ENCODE peak calls at places on chromosomes 6 and 20, in eight cellular contexts. N, Q, I, E, U, S, Z and Y are unnamed samples. For H3K36me3, the result is how much of the 10 kb centered on the place peaks cover.

GRCh38 chr6:35370124-35370741 is 27.9 kb downstream of the PPARD start:
- DNase-seq in N (peak), Q (peak), I (no peak), E (peak), U (peak), S (peak), Z (no peak), Y (peak)

GRCh38 chr20:10427060-10427692 is 6.8 kb downstream of the MKKS start:
- DNase-seq in N (peak), Q (no peak), I (peak), E (peak), U (peak), S (peak), Z (peak), Y (no peak)

GRCh38 chr20:6048391-6048790 is 5.5 kb downstream of the LRRN4 start:
- DNase-seq in N (no peak), Q (no peak), I (no peak), E (no peak), U (no peak), S (no peak), Z (no peak), Y (no peak)

GRCh38 chr6:21597706-21598273 is 4.2 kb downstream of the SOX4 start:
- DNase-seq in N (no peak), Q (no peak), I (no peak), E (no peak), U (no peak), S (no peak), Z (no peak), Y (no peak)

GRCh38 chr6:152123076-152123475 is 315.6 kb downstream of the ESR1 start:
- DNase-seq in N (no peak), Q (no peak), I (no peak), E (no peak), U (no peak), S (no peak), Z (no peak), Y (no peak)

GRCh38 chr6:18515767-18516166 is 128.6 kb downstream of the RNF144B start:
- DNase-seq in N (peak), Q (no peak), I (no peak), E (no peak), U (no peak), S (no peak), Z (no peak), Y (no peak)

GRCh38 chr20:57043091-57043490 is 223.3 kb downstream of the BMP7 start:
- DNase-seq in N (no peak), Q (no peak), I (no peak), E (no peak), U (no peak), S (no peak), Z (no peak), Y (no peak)

GRCh38 chr20:38278150-38278549 is 17.6 kb upstream of the KIAA1755 start:
- DNase-seq in N (no peak), Q (no peak), I (no peak), E (no peak), U (no peak), S (no peak), Z (peak), Y (no peak)

GRCh38 chr6:11179088-11179977 is 53.1 kb downstream of the NEDD9 start:
- DNase-seq in N (no peak), Q (no peak), I (no peak), E (no peak), U (no peak), S (no peak), Z (peak), Y (no peak)

GRCh38 chr6:99151634-99152344 is 197.7 kb downstream of the FAXC start:
- DNase-seq in N (peak), Q (no peak), I (no peak), E (no peak), U (peak), S (no peak), Z (peak), Y (no peak)

GRCh38 chr20:50399917-50400704 is 110.1 kb upstream of the PTPN1 start:
- DNase-seq in N (no peak), Q (peak), I (no peak), E (no peak), U (no peak), S (no peak), Z (peak), Y (no peak)

GRCh38 chr6:145836170-145836569 is 21.6 kb upstream of the FBXO30 start:
- DNase-seq in N (peak), Q (no peak), I (no peak), E (no peak), U (no peak), S (no peak), Z (no peak), Y (no peak)

GRCh38 chr20:43563429-43563828 is 4.6 kb downstream of the SGK2 start:
- DNase-seq in N (peak), Q (no peak), I (no peak), E (no peak), U (no peak), S (no peak), Z (no peak), Y (no peak)

GRCh38 chr6:33620158-33620583 is 951 bp upstream of the ITPR3 start:
- DNase-seq in N (peak), Q (peak), I (no peak), E (peak), U (peak), S (peak), Z (peak), Y (no peak)

GRCh38 chr6:142332393-142333080 is 30.7 kb downstream of the ADGRG6 start:
- DNase-seq in N (no peak), Q (no peak), I (no peak), E (no peak), U (no peak), S (no peak), Z (no peak), Y (no peak)

GRCh38 chr6:89921691-89922090 is 27.4 kb downstream of the GJA10 start:
- DNase-seq in N (no peak), Q (no peak), I (no peak), E (no peak), U (no peak), S (no peak), Z (no peak), Y (no peak)

GRCh38 chr6:148513145-148514071 is 170.8 kb downstream of the SASH1 start:
- DNase-seq in N (no peak), Q (no peak), I (no peak), E (no peak), U (no peak), S (no peak), Z (no peak), Y (no peak)

GRCh38 chr6:26017567-26017966 is 55.0 kb downstream of the TRIM38 start:
- DNase-seq in N (peak), Q (peak), I (peak), E (peak), U (no peak), S (peak), Z (no peak), Y (peak)

GRCh38 chr20:6704132-6704861 is 63.2 kb upstream of the BMP2 start:
- DNase-seq in N (no peak), Q (no peak), I (no peak), E (no peak), U (no peak), S (no peak), Z (no peak), Y (no peak)

GRCh38 chr6:107805504-107805903 is 18.6 kb downstream of the SCML4 start:
- DNase-seq in N (no peak), Q (no peak), I (no peak), E (no peak), U (no peak), S (no peak), Z (no peak), Y (no peak)

GRCh38 chr6:80446454-80447045 is 340.1 kb downstream of the BCKDHB start:
- DNase-seq in N (no peak), Q (no peak), I (no peak), E (no peak), U (no peak), S (no peak), Z (no peak), Y (no peak)

GRCh38 chr6:44260011-44260410 is 2.7 kb upstream of the SLC35B2 start:
- DNase-seq in N (no peak), Q (no peak), I (no peak), E (no peak), U (no peak), S (no peak), Z (no peak), Y (no peak)

GRCh38 chr20:59165389-59165785 is 1.8 kb downstream of the ZNF831 start:
- DNase-seq in N (no peak), Q (no peak), I (no peak), E (no peak), U (no peak), S (no peak), Z (no peak), Y (no peak)

GRCh38 chr6:125107896-125108295 is 45.7 kb upstream of the TPD52L1 start:
- DNase-seq in N (no peak), Q (no peak), I (no peak), E (no peak), U (no peak), S (no peak), Z (no peak), Y (no peak)

GRCh38 chr6:106476326-106477105 is 116.0 kb downstream of the CRYBG1 start:
- DNase-seq in N (no peak), Q (no peak), I (no peak), E (no peak), U (no peak), S (no peak), Z (no peak), Y (no peak)

GRCh38 chr6:152122434-152122833 is 315.0 kb downstream of the ESR1 start:
- DNase-seq in N (no peak), Q (no peak), I (no peak), E (no peak), U (no peak), S (no peak), Z (no peak), Y (no peak)

GRCh38 chr20:50467618-50468373 is 42.4 kb upstream of the PTPN1 start:
- DNase-seq in N (peak), Q (peak), I (no peak), E (no peak), U (peak), S (no peak), Z (peak), Y (no peak)

GRCh38 chr6:160783741-160784140 is 81.7 kb downstream of the PLG start:
- DNase-seq in N (no peak), Q (no peak), I (no peak), E (no peak), U (no peak), S (no peak), Z (no peak), Y (no peak)

GRCh38 chr6:124432632-124433031 is 529.6 kb upstream of the RNF217 start:
- DNase-seq in N (no peak), Q (no peak), I (no peak), E (no peak), U (no peak), S (no peak), Z (no peak), Y (no peak)

GRCh38 chr6:45741437-45742166 is 274.1 kb downstream of the CLIC5 start:
- DNase-seq in N (no peak), Q (peak), I (no peak), E (no peak), U (no peak), S (no peak), Z (no peak), Y (no peak)

DNA sequence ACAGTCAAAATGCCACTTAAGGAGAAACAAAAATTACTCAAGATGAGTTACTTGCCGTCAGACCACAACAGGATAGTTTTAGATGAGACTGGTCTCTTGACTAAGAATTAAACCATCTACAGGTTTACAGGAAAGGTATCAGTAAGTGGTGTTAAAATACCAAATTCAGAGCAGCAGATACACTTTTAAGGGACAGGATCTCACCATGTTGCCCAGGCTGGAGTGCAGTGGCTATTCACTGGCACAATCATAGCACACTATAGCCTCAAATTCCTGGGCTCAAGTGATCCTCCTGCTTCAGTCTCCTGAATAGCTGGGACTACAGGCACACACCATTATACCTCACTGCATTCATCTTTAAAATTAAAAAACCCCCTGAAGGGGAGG is 4.7 kb downstream of the MCCD1 start:
- DNase-seq in N (no peak), Q (no peak), I (no peak), E (no peak), U (no peak), S (no peak), Z (no peak), Y (no peak)
- H3K36me3 ChIP-seq in N (half or more), Q (half or more), I (half or more), E (under half), U (half or more), S (under half), Z (under half), Y (half or more)

GRCh38 chr20:46830886-46831632 is 63.6 kb upstream of the EYA2 start:
- DNase-seq in N (no peak), Q (no peak), I (no peak), E (no peak), U (no peak), S (no peak), Z (no peak), Y (no peak)
- H3K27ac ChIP-seq in N (no peak), Q (no peak), I (no peak), E (no peak), U (no peak), S (no peak), Z (no peak), Y (no peak)

DNA sequence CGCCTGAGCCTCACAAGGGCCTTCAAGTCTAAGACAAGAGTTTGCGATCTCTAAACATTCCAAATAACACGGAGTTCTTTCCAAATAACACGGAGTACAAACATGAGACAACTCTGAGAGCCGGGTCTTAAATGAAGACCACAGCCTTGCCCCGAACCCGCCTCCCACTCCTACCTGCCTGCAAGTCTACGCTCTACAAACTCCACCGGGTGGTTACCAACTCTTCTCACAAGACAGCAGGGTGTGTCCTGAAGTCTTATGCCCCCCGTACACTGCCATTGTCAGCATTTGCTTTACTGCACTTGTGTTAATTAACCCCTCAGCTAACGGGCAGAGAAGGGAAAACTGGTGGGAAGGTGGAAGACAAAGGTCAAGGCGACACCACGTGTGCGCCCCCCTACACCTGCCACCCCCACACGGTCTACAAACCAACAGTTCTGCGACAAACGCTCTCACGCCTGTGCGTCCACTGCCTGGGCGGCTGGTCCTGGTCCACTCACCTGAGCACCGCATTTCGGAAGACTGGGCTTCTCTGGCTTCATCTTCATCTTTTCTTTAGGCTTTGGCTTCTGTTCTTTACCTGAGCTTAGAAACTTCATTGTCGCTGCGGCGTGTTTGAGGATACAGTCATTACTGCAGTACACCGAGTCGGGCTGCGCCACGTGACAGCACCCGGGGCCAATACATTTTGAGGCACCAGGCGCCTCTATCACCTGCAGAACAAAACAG is 19.5 kb downstream of the DIDO1 start:
- DNase-seq in N (no peak), Q (no peak), I (no peak), E (no peak), U (no peak), S (no peak), Z (no peak), Y (no peak)
- H3K36me3 ChIP-seq in N (half or more), Q (half or more), I (half or more), E (under half), U (half or more), S (under half), Z (under half), Y (half or more)

DNA sequence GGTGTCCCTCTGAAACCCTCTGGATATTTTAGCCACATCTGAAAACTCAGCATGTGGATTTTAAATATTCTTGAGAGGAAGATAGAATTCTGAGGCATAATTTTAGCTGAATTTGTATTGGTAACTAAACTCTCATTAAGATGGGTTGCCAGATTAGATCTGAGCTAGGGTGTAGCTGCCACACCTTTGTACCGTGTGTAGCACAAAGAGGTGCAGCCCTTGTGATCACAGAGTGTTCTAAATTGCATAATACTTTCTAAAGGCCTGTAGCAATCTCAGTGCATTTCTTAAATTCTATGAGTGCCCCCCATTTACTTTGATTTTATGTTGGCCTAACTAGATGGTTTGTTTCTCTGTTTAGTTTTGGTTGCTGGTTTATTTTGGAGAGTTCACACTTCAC is 53.0 kb downstream of the FLRT3 start:
- DNase-seq in N (no peak), Q (no peak), I (no peak), E (no peak), U (no peak), S (no peak), Z (no peak), Y (no peak)
- H3K27ac ChIP-seq in N (no peak), Q (no peak), I (no peak), E (no peak), U (no peak), S (no peak), Z (no peak), Y (peak)